ENCODE peak calls at places on chromosomes 6 and 20, in seven cellular contexts. One of them, this sample, is unnamed. For H3K36me3, the result is how much of the 10 kb centered on the place peaks cover.

GRCh38 chr6:41561386-41561785 is 15.2 kb downstream of the FOXP4 start:
- DNase-seq in testis: no peak
- DNase-seq in heart left ventricle: no peak
- DNase-seq in body of pancreas: peak
- DNase-seq in Peyer's patch: no peak
- DNase-seq in adrenal gland: no peak
- DNase-seq in IMR-90: no peak
- DNase-seq in this sample: no peak

GRCh38 chr20:39132511-39132910 is 170.4 kb downstream of the DHX35 start:
- DNase-seq in adrenal gland: no peak
- DNase-seq in Peyer's patch: no peak
- DNase-seq in heart left ventricle: no peak
- DNase-seq in testis: no peak
- DNase-seq in body of pancreas: no peak
- DNase-seq in IMR-90: no peak
- DNase-seq in this sample: no peak

GRCh38 chr6:134172020-134172766 is 119.8 kb upstream of the SLC2A12 start:
- DNase-seq in IMR-90: peak
- DNase-seq in adrenal gland: no peak
- DNase-seq in Peyer's patch: no peak
- DNase-seq in testis: no peak
- DNase-seq in heart left ventricle: no peak
- DNase-seq in body of pancreas: no peak
- DNase-seq in this sample: no peak

GRCh38 chr20:34643919-34644318 is 33.0 kb downstream of the PIGU start:
- DNase-seq in body of pancreas: no peak
- DNase-seq in testis: no peak
- DNase-seq in adrenal gland: no peak
- DNase-seq in heart left ventricle: no peak
- DNase-seq in IMR-90: peak
- DNase-seq in Peyer's patch: no peak
- DNase-seq in this sample: no peak

GRCh38 chr6:53568776-53569616 is 24.1 kb upstream of the GCLC start:
- DNase-seq in Peyer's patch: no peak
- DNase-seq in body of pancreas: no peak
- DNase-seq in heart left ventricle: no peak
- DNase-seq in adrenal gland: no peak
- DNase-seq in IMR-90: no peak
- DNase-seq in testis: no peak
- DNase-seq in this sample: no peak

GRCh38 chr20:57959589-57959988 is 249.8 kb upstream of the PMEPA1 start:
- DNase-seq in adrenal gland: no peak
- DNase-seq in heart left ventricle: no peak
- DNase-seq in testis: no peak
- DNase-seq in body of pancreas: peak
- DNase-seq in IMR-90: no peak
- DNase-seq in Peyer's patch: no peak
- DNase-seq in this sample: no peak

GRCh38 chr6:155272353-155273222 is 8.8 kb downstream of the CLDN20 start:
- DNase-seq in IMR-90: peak
- DNase-seq in heart left ventricle: no peak
- DNase-seq in Peyer's patch: no peak
- DNase-seq in body of pancreas: no peak
- DNase-seq in adrenal gland: no peak
- DNase-seq in testis: no peak
- DNase-seq in this sample: no peak

GRCh38 chr6:161549977-161550655 is 276.3 kb upstream of the AGPAT4 start:
- DNase-seq in IMR-90: no peak
- DNase-seq in adrenal gland: no peak
- DNase-seq in body of pancreas: no peak
- DNase-seq in heart left ventricle: no peak
- DNase-seq in Peyer's patch: no peak
- DNase-seq in testis: no peak
- DNase-seq in this sample: no peak

GRCh38 chr6:19311786-19312185 is 525.4 kb upstream of the ID4 start:
- DNase-seq in Peyer's patch: no peak
- DNase-seq in body of pancreas: no peak
- DNase-seq in adrenal gland: no peak
- DNase-seq in heart left ventricle: no peak
- DNase-seq in testis: no peak
- DNase-seq in IMR-90: no peak
- DNase-seq in this sample: no peak

GRCh38 chr6:90765895-90766294 is 179.0 kb upstream of the MAP3K7 start:
- DNase-seq in body of pancreas: no peak
- DNase-seq in heart left ventricle: no peak
- DNase-seq in IMR-90: no peak
- DNase-seq in adrenal gland: no peak
- DNase-seq in testis: no peak
- DNase-seq in Peyer's patch: no peak
- DNase-seq in this sample: no peak

GRCh38 chr20:55386686-55387085 is 618.6 kb downstream of the CBLN4 start:
- DNase-seq in IMR-90: no peak
- DNase-seq in heart left ventricle: no peak
- DNase-seq in body of pancreas: no peak
- DNase-seq in adrenal gland: no peak
- DNase-seq in Peyer's patch: no peak
- DNase-seq in testis: no peak
- DNase-seq in this sample: no peak

GRCh38 chr20:18404172-18404571 is 62.7 kb downstream of the DZANK1 start:
- DNase-seq in heart left ventricle: no peak
- DNase-seq in body of pancreas: no peak
- DNase-seq in adrenal gland: no peak
- DNase-seq in IMR-90: no peak
- DNase-seq in Peyer's patch: no peak
- DNase-seq in testis: no peak
- DNase-seq in this sample: no peak

GRCh38 chr6:33189625-33190024 is 2.6 kb downstream of the COL11A2 start:
- DNase-seq in Peyer's patch: no peak
- DNase-seq in body of pancreas: no peak
- DNase-seq in testis: no peak
- DNase-seq in IMR-90: no peak
- DNase-seq in heart left ventricle: no peak
- DNase-seq in adrenal gland: no peak
- DNase-seq in this sample: no peak

GRCh38 chr6:19837511-19838441 is 606 bp downstream of the ID4 start:
- DNase-seq in Peyer's patch: no peak
- DNase-seq in body of pancreas: peak
- DNase-seq in heart left ventricle: peak
- DNase-seq in IMR-90: peak
- DNase-seq in testis: peak
- DNase-seq in adrenal gland: no peak
- DNase-seq in this sample: no peak

GRCh38 chr20:48725589-48725991 is 102.2 kb downstream of the PREX1 start:
- DNase-seq in IMR-90: peak
- DNase-seq in adrenal gland: peak
- DNase-seq in body of pancreas: no peak
- DNase-seq in heart left ventricle: no peak
- DNase-seq in testis: peak
- DNase-seq in Peyer's patch: no peak
- DNase-seq in this sample: no peak

GRCh38 chr6:46271107-46271506 is 100.3 kb upstream of the ENPP5 start:
- DNase-seq in Peyer's patch: no peak
- DNase-seq in testis: no peak
- DNase-seq in adrenal gland: no peak
- DNase-seq in heart left ventricle: no peak
- DNase-seq in IMR-90: no peak
- DNase-seq in body of pancreas: no peak
- DNase-seq in this sample: no peak

GRCh38 chr20:60138263-60139127 is 180.3 kb downstream of the CDH26 start:
- DNase-seq in testis: peak
- DNase-seq in IMR-90: peak
- DNase-seq in Peyer's patch: peak
- DNase-seq in heart left ventricle: no peak
- DNase-seq in body of pancreas: peak
- DNase-seq in adrenal gland: peak
- DNase-seq in this sample: peak

GRCh38 chr20:38573381-38573780 is 7.6 kb upstream of the ADIG start:
- DNase-seq in heart left ventricle: no peak
- DNase-seq in adrenal gland: no peak
- DNase-seq in body of pancreas: no peak
- DNase-seq in Peyer's patch: no peak
- DNase-seq in testis: no peak
- DNase-seq in IMR-90: no peak
- DNase-seq in this sample: no peak

GRCh38 chr6:63640062-63640461 is 4.5 kb downstream of the PHF3 start:
- DNase-seq in body of pancreas: no peak
- DNase-seq in adrenal gland: no peak
- DNase-seq in heart left ventricle: no peak
- DNase-seq in IMR-90: peak
- DNase-seq in Peyer's patch: no peak
- DNase-seq in testis: no peak
- DNase-seq in this sample: no peak

GRCh38 chr6:11912420-11912819 is 99.7 kb upstream of the HIVEP1 start:
- DNase-seq in testis: no peak
- DNase-seq in Peyer's patch: no peak
- DNase-seq in heart left ventricle: no peak
- DNase-seq in IMR-90: no peak
- DNase-seq in adrenal gland: no peak
- DNase-seq in body of pancreas: no peak
- DNase-seq in this sample: no peak

GRCh38 chr6:129844118-129844891 is 16.8 kb downstream of the TMEM244 start:
- DNase-seq in Peyer's patch: no peak
- DNase-seq in heart left ventricle: no peak
- DNase-seq in IMR-90: peak
- DNase-seq in body of pancreas: no peak
- DNase-seq in adrenal gland: no peak
- DNase-seq in testis: no peak
- DNase-seq in this sample: no peak

GRCh38 chr6:22600059-22600458 is 30.7 kb downstream of the HDGFL1 start:
- DNase-seq in adrenal gland: no peak
- DNase-seq in IMR-90: peak
- DNase-seq in testis: no peak
- DNase-seq in body of pancreas: no peak
- DNase-seq in heart left ventricle: no peak
- DNase-seq in Peyer's patch: no peak
- DNase-seq in this sample: no peak

GRCh38 chr20:791056-791455 is 22.8 kb upstream of the SLC52A3 start:
- DNase-seq in body of pancreas: no peak
- DNase-seq in testis: no peak
- DNase-seq in IMR-90: no peak
- DNase-seq in heart left ventricle: no peak
- DNase-seq in Peyer's patch: no peak
- DNase-seq in adrenal gland: no peak
- DNase-seq in this sample: no peak

GRCh38 chr6:162090734-162091133 is 636.8 kb downstream of the PRKN start:
- DNase-seq in body of pancreas: no peak
- DNase-seq in testis: no peak
- DNase-seq in Peyer's patch: no peak
- DNase-seq in IMR-90: no peak
- DNase-seq in heart left ventricle: no peak
- DNase-seq in adrenal gland: no peak
- DNase-seq in this sample: no peak

GRCh38 chr20:19758888-19759331 is 852 bp downstream of the RIN2 start:
- DNase-seq in body of pancreas: peak
- DNase-seq in IMR-90: no peak
- DNase-seq in heart left ventricle: peak
- DNase-seq in adrenal gland: peak
- DNase-seq in testis: peak
- DNase-seq in Peyer's patch: peak
- DNase-seq in this sample: peak

GRCh38 chr20:19757973-19758887 is at the start of gene RIN2:
- DNase-seq in testis: peak
- DNase-seq in IMR-90: peak
- DNase-seq in Peyer's patch: peak
- DNase-seq in heart left ventricle: peak
- DNase-seq in adrenal gland: peak
- DNase-seq in body of pancreas: peak
- DNase-seq in this sample: peak

GRCh38 chr20:19756756-19757486 is 1.1 kb upstream of the RIN2 start:
- DNase-seq in heart left ventricle: no peak
- DNase-seq in testis: no peak
- DNase-seq in Peyer's patch: no peak
- DNase-seq in IMR-90: no peak
- DNase-seq in adrenal gland: no peak
- DNase-seq in body of pancreas: peak
- DNase-seq in this sample: no peak

GRCh38 chr20:19760371-19760721 is 2.3 kb downstream of the RIN2 start:
- DNase-seq in Peyer's patch: no peak
- DNase-seq in testis: no peak
- DNase-seq in adrenal gland: no peak
- DNase-seq in body of pancreas: no peak
- DNase-seq in heart left ventricle: no peak
- DNase-seq in IMR-90: no peak
- DNase-seq in this sample: no peak

DNA sequence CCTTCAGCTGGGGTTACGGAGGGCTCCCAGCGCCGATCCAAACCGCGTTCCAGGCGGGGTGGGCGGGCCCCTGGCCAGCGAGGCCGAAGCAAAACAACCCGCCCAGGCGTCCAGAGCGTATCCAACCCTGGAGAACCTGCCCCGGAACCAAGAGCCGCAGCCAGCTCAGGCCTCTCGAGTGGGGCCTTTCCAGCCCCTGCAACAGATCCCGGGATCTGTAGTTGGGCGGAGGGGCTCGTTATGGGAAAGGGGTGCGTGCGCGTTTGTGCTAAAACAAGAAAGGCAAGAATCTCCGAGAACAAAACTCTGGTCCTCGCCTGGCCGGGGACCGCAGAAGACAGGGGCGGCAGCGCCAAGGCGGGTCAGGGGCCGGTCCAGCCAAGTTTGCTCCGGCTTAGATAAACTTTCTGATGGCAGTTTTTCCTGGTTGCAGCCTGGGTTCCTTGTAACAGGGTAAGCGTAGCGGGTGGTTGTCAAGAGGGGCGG is 528 bp upstream of the RIN2 start:
- DNase-seq in Peyer's patch: peak
- DNase-seq in body of pancreas: peak
- DNase-seq in IMR-90: peak
- DNase-seq in heart left ventricle: peak
- DNase-seq in testis: peak
- DNase-seq in adrenal gland: peak
- DNase-seq in this sample: peak
- TF ChIP-seq POLR2A in Peyer's patch: peak
- TF ChIP-seq POLR2A in body of pancreas: peak
- TF ChIP-seq POLR2A in IMR-90: no peak
- TF ChIP-seq POLR2A in heart left ventricle: no peak
- TF ChIP-seq POLR2A in testis: no peak
- TF ChIP-seq POLR2A in adrenal gland: peak
- TF ChIP-seq POLR2A in this sample: peak

GRCh38 chr6:67779876-67780275 is 855.2 kb upstream of the ADGRB3 start:
- DNase-seq in body of pancreas: no peak
- DNase-seq in testis: no peak
- DNase-seq in heart left ventricle: no peak
- DNase-seq in adrenal gland: no peak
- DNase-seq in Peyer's patch: no peak
- DNase-seq in IMR-90: no peak
- DNase-seq in this sample: no peak
- H3K36me3 ChIP-seq in body of pancreas: under half
- H3K36me3 ChIP-seq in testis: under half
- H3K36me3 ChIP-seq in heart left ventricle: under half
- H3K36me3 ChIP-seq in adrenal gland: under half
- H3K36me3 ChIP-seq in Peyer's patch: under half
- H3K36me3 ChIP-seq in IMR-90: under half
- H3K36me3 ChIP-seq in this sample: under half

GRCh38 chr6:79070206-79070825 is 7.7 kb downstream of the PHIP start:
- DNase-seq in heart left ventricle: no peak
- DNase-seq in testis: no peak
- DNase-seq in adrenal gland: no peak
- DNase-seq in IMR-90: peak
- DNase-seq in body of pancreas: no peak
- DNase-seq in Peyer's patch: no peak
- DNase-seq in this sample: no peak
- TF ChIP-seq POLR2A in heart left ventricle: no peak
- TF ChIP-seq POLR2A in testis: no peak
- TF ChIP-seq POLR2A in adrenal gland: no peak
- TF ChIP-seq POLR2A in IMR-90: no peak
- TF ChIP-seq POLR2A in body of pancreas: no peak
- TF ChIP-seq POLR2A in Peyer's patch: no peak
- TF ChIP-seq POLR2A in this sample: no peak

GRCh38 chr6:109738200-109738599 is 47.1 kb downstream of the FIG4 start:
- DNase-seq in body of pancreas: no peak
- DNase-seq in IMR-90: peak
- DNase-seq in heart left ventricle: no peak
- DNase-seq in testis: no peak
- DNase-seq in Peyer's patch: no peak
- DNase-seq in adrenal gland: no peak
- DNase-seq in this sample: no peak
- H3K36me3 ChIP-seq in body of pancreas: under half
- H3K36me3 ChIP-seq in IMR-90: under half
- H3K36me3 ChIP-seq in heart left ventricle: half or more
- H3K36me3 ChIP-seq in testis: under half
- H3K36me3 ChIP-seq in Peyer's patch: under half
- H3K36me3 ChIP-seq in adrenal gland: under half
- H3K36me3 ChIP-seq in this sample: under half

This sample was measured in esophagus muscularis mucosa.